ENCODE peak calls at places on chromosomes 7 and 10, in seven cellular contexts. U, K, I, H, E, G and A are unnamed samples.

GRCh38 chr10:102195301-102195870 is 30.7 kb upstream of the ELOVL3 start:
- DNase-seq in E (no peak), K (no peak), U (no peak), I (no peak), H (peak), G (no peak), A (no peak)

GRCh38 chr7:116511552-116512523 is 12.3 kb downstream of the CAV2 start:
- DNase-seq in U (peak), K (no peak), I (no peak), H (no peak), E (peak), G (peak), A (no peak)

GRCh38 chr10:30155401-30155800 is 96.0 kb upstream of the JCAD start:
- DNase-seq in U (no peak), I (no peak), H (no peak), K (no peak), E (peak), G (peak), A (no peak)

GRCh38 chr7:143884978-143885559 is 16.9 kb downstream of the TCAF1 start:
- DNase-seq in E (peak), G (peak), H (no peak), U (peak), K (peak), I (peak), A (peak)

GRCh38 chr10:114404171-114405010 is at the start of gene AFAP1L2:
- DNase-seq in E (no peak), G (peak), I (no peak), H (no peak), U (peak), K (no peak), A (no peak)

GRCh38 chr7:19920200-19920599 is 146.8 kb upstream of the TMEM196 start:
- DNase-seq in H (peak), K (peak), G (no peak), U (no peak), E (peak), I (no peak), A (no peak)

GRCh38 chr7:65509368-65510186 is 135.9 kb downstream of the ZNF92 start:
- DNase-seq in K (no peak), E (no peak), U (no peak), G (no peak), I (no peak), H (no peak), A (no peak)

GRCh38 chr7:88789480-88790064 is 6.0 kb downstream of the TEX47 start:
- DNase-seq in E (peak), U (peak), K (no peak), I (no peak), H (no peak), G (no peak), A (peak)

GRCh38 chr10:49151025-49151445 is 17.2 kb upstream of the FAM170B start:
- DNase-seq in E (no peak), U (no peak), I (no peak), K (no peak), H (no peak), G (no peak), A (no peak)

GRCh38 chr7:111083423-111083822 is 7.5 kb upstream of the LRRN3 start:
- DNase-seq in I (no peak), U (no peak), H (peak), G (no peak), E (peak), K (peak), A (no peak)

GRCh38 chr10:13654118-13654830 is 67.5 kb downstream of the PRPF18 start:
- DNase-seq in G (no peak), K (no peak), I (no peak), E (no peak), H (no peak), U (no peak), A (no peak)

GRCh38 chr7:99143522-99143852 is 421 bp downstream of the SMURF1 start:
- DNase-seq in H (no peak), G (no peak), I (no peak), E (no peak), K (no peak), U (no peak), A (no peak)

GRCh38 chr7:134943785-134944400 is 42.4 kb upstream of the AGBL3 start:
- DNase-seq in H (no peak), E (peak), U (peak), K (no peak), I (no peak), G (no peak), A (peak)

GRCh38 chr7:55254596-55255500 is 110.3 kb upstream of the LANCL2 start:
- DNase-seq in E (peak), H (peak), I (peak), U (peak), K (peak), G (peak), A (no peak)

GRCh38 chr7:25260862-25261454 is 32.7 kb upstream of the NPVF start:
- DNase-seq in H (peak), E (peak), U (peak), G (no peak), K (peak), I (no peak), A (peak)

GRCh38 chr7:121107923-121108498 is 119.5 kb downstream of the CPED1 start:
- DNase-seq in K (peak), I (no peak), E (peak), G (no peak), U (peak), H (no peak), A (peak)

GRCh38 chr10:53893061-53893460 is 908.0 kb downstream of the PCDH15 start:
- DNase-seq in H (no peak), E (no peak), I (no peak), G (no peak), U (no peak), K (no peak), A (no peak)